ENCODE peak calls at places on chromosomes 1 and 21, in ten cellular contexts. G is A549; A is right lobe of liver; V is thoracic aorta; P is neural progenitor cell; S is GM23338; W is right atrium auricular region; B is effector memory CD4-positive, alpha-beta T cell; Z is fibroblast of lung; K is CD8-positive, alpha-beta memory T cell. O is an unnamed sample. For H3K4me1, the result is how much of the 10 kb centered on the place peaks cover.

GRCh38 chr1:202282596-202283283 is 59.0 kb downstream of the UBE2T start:
- DNase-seq in G (no peak), A (no peak), V (no peak), P (no peak), S (no peak), W (no peak), B (no peak), Z (peak), K (no peak), O (no peak)

GRCh38 chr1:29900086-29900485 is 663.8 kb downstream of the PTPRU start:
- DNase-seq in G (no peak), A (no peak), V (no peak), P (no peak), S (no peak), W (no peak), B (no peak), Z (no peak), K (no peak), O (no peak)

GRCh38 chr1:203911806-203912205 is 50.4 kb downstream of the SNRPE start:
- DNase-seq in G (no peak), A (no peak), V (no peak), P (no peak), S (no peak), W (no peak), B (no peak), Z (peak), K (no peak), O (no peak)

GRCh38 chr21:39121600-39122355 is 61.5 kb downstream of the PSMG1 start:
- DNase-seq in G (no peak), A (no peak), V (no peak), P (no peak), S (no peak), W (peak), B (no peak), Z (peak), K (no peak), O (no peak)

GRCh38 chr1:210792703-210793102 is 341.2 kb downstream of the KCNH1 start:
- DNase-seq in G (peak), A (no peak), V (no peak), P (no peak), S (no peak), W (no peak), B (no peak), Z (peak), K (no peak), O (no peak)

GRCh38 chr1:115218696-115219095 is 119.4 kb downstream of the NGF start:
- DNase-seq in G (no peak), A (no peak), V (no peak), P (no peak), S (no peak), W (no peak), B (no peak), Z (peak), K (no peak), O (no peak)

GRCh38 chr1:58803858-58804257 is 20.0 kb upstream of the JUN start:
- DNase-seq in G (no peak), A (no peak), V (no peak), P (no peak), S (no peak), W (no peak), B (no peak), Z (no peak), K (no peak), O (no peak)

GRCh38 chr1:62515055-62515454 is 78.2 kb downstream of the USP1 start:
- DNase-seq in G (no peak), A (no peak), V (no peak), P (no peak), S (no peak), W (no peak), B (no peak), Z (no peak), K (no peak), O (no peak)

GRCh38 chr1:167926486-167926997 is 9.9 kb upstream of the DCAF6 start:
- DNase-seq in G (peak), A (peak), V (no peak), P (peak), S (peak), W (no peak), B (no peak), Z (no peak), K (no peak), O (no peak)

GRCh38 chr1:8202182-8202905 is 115.6 kb upstream of the SLC45A1 start:
- DNase-seq in G (peak), A (peak), V (peak), P (peak), S (peak), W (peak), B (no peak), Z (peak), K (no peak), O (no peak)

GRCh38 chr1:188778578-188778977 is 1699.1 kb downstream of the BRINP3 start:
- DNase-seq in G (no peak), A (no peak), V (no peak), P (no peak), S (no peak), W (no peak), B (no peak), Z (peak), K (no peak), O (no peak)

GRCh38 chr1:211646566-211646965 is 28.9 kb downstream of the NEK2 start:
- DNase-seq in G (no peak), A (no peak), V (no peak), P (no peak), S (no peak), W (no peak), B (no peak), Z (no peak), K (no peak), O (no peak)

GRCh38 chr1:58412071-58412580 is 134.4 kb downstream of the OMA1 start:
- DNase-seq in G (no peak), A (no peak), V (no peak), P (no peak), S (no peak), W (no peak), B (no peak), Z (peak), K (no peak), O (no peak)

DNA sequence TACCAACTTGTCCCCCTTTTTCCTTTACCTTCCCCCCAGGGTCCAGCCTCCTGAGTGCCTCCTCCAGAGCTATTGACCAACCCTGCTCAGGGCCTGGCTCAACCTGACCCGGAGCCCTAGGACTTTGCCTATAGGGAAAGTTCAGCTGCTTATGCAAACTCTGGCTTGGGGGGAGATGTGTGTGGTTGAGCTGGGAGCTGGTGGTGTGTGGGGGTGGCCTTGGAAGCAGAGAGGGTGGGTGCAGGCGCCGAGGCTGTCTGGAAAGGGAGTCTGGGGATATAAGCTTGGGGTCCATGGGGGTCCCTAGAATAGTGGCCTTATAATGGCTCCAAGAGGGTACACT is 14.1 kb downstream of the KCNQ4 start:
- DNase-seq in G (no peak), A (no peak), V (no peak), P (no peak), S (no peak), W (no peak), B (no peak), Z (no peak), K (no peak), O (no peak)
- H3K4me1 ChIP-seq in G (under half), A (under half), V (under half), P (under half), S (under half), W (under half), B (under half), Z (under half), K (under half), O (under half)

GRCh38 chr1:19398309-19398760 is 86.2 kb downstream of the SLC66A1 start:
- DNase-seq in G (no peak), A (no peak), V (peak), P (no peak), S (no peak), W (no peak), B (no peak), Z (peak), K (no peak), O (no peak)

GRCh38 chr1:19402031-19402430 is 83.3 kb downstream of the CAPZB start:
- DNase-seq in G (no peak), A (no peak), V (no peak), P (no peak), S (no peak), W (no peak), B (no peak), Z (no peak), K (no peak), O (no peak)

GRCh38 chr1:19400875-19401854 is 84.2 kb downstream of the CAPZB start:
- DNase-seq in G (no peak), A (no peak), V (no peak), P (peak), S (peak), W (no peak), B (no peak), Z (peak), K (no peak), O (no peak)

GRCh38 chr1:19397217-19397945 is 85.3 kb downstream of the SLC66A1 start:
- DNase-seq in G (no peak), A (no peak), V (no peak), P (no peak), S (no peak), W (no peak), B (no peak), Z (no peak), K (no peak), O (no peak)

GRCh38 chr1:19400189-19400588 is 85.2 kb downstream of the CAPZB start:
- DNase-seq in G (no peak), A (no peak), V (peak), P (no peak), S (no peak), W (no peak), B (no peak), Z (peak), K (no peak), O (no peak)
- H3K4me1 ChIP-seq in G (under half), A (under half), V (half or more), P (half or more), S (under half), W (under half), B (under half), Z (under half), K (under half), O (half or more)

GRCh38 chr1:61181016-61181560 is 98.7 kb downstream of the NFIA start:
- DNase-seq in G (no peak), A (no peak), V (no peak), P (no peak), S (no peak), W (no peak), B (no peak), Z (no peak), K (no peak), O (no peak)
- H3K4me1 ChIP-seq in G (under half), A (under half), V (under half), P (under half), S (under half), W (half or more), B (under half), Z (under half), K (under half), O (half or more)

GRCh38 chr1:1250828-1251284 is 4.3 kb upstream of the C1QTNF12 start:
- DNase-seq in G (no peak), A (peak), V (no peak), P (no peak), S (no peak), W (no peak), B (no peak), Z (no peak), K (no peak), O (no peak)
- H3K4me1 ChIP-seq in G (under half), A (under half), V (under half), P (under half), S (under half), W (under half), B (under half), Z (under half), K (under half), O (under half)

GRCh38 chr1:112461200-112461871 is 47.4 kb upstream of the WNT2B start:
- DNase-seq in G (no peak), A (no peak), V (no peak), P (peak), S (peak), W (no peak), B (no peak), Z (no peak), K (no peak), O (no peak)

GRCh38 chr1:112466078-112466660 is 42.6 kb upstream of the WNT2B start:
- DNase-seq in G (peak), A (peak), V (peak), P (peak), S (peak), W (peak), B (peak), Z (peak), K (peak), O (peak)

GRCh38 chr1:112462953-112463279 is 45.8 kb upstream of the WNT2B start:
- DNase-seq in G (no peak), A (no peak), V (no peak), P (no peak), S (no peak), W (no peak), B (no peak), Z (no peak), K (no peak), O (no peak)

GRCh38 chr1:112465122-112465521 is 43.6 kb upstream of the WNT2B start:
- DNase-seq in G (no peak), A (no peak), V (no peak), P (no peak), S (no peak), W (no peak), B (no peak), Z (peak), K (no peak), O (no peak)

GRCh38 chr1:112464501-112464900 is 44.3 kb upstream of the WNT2B start:
- DNase-seq in G (no peak), A (no peak), V (no peak), P (no peak), S (no peak), W (no peak), B (no peak), Z (no peak), K (no peak), O (no peak)
- H3K4me1 ChIP-seq in G (under half), A (under half), V (under half), P (under half), S (under half), W (under half), B (under half), Z (under half), K (under half), O (under half)

GRCh38 chr1:170741678-170742077 is 77.7 kb downstream of the PRRX1 start:
- DNase-seq in G (no peak), A (no peak), V (no peak), P (no peak), S (no peak), W (no peak), B (no peak), Z (no peak), K (no peak), O (no peak)
- H3K4me1 ChIP-seq in G (under half), A (under half), V (under half), P (under half), S (under half), W (under half), B (under half), Z (under half), K (under half), O (under half)

O was measured in esophagus muscularis mucosa.